ENCODE peak calls at places on chromosomes 5 and 9, in ten cellular contexts. Z is kidney tubule cell; O is amniotic epithelial cell; E is CD8-positive, alpha-beta T cell; D is HL-60; R is NCI-H2081; N is sigmoid colon; Y is neuronal stem cell; C is T-helper 22 cell; L is astrocyte of the spinal cord. I is an unnamed sample.

GRCh38 chr5:111262815-111263214 is 38.6 kb downstream of the CAMK4 start:
- DNase-seq in Z (no peak), O (no peak), E (no peak), D (no peak), R (no peak), N (no peak), Y (no peak), C (no peak), L (no peak), I (no peak)

GRCh38 chr9:70340572-70340971 is 73.9 kb downstream of the KLF9 start:
- DNase-seq in Z (peak; percentile 35), O (peak; percentile 47), E (no peak), D (no peak), R (peak; percentile 24), N (no peak), Y (no peak), C (no peak), L (peak; percentile 55), I (no peak)

GRCh38 chr5:175714686-175715085 is 56.8 kb downstream of the HRH2 start:
- DNase-seq in Z (no peak), O (no peak), E (no peak), D (no peak), R (no peak), N (peak; percentile 29), Y (no peak), C (no peak), L (no peak), I (no peak)

GRCh38 chr5:126373621-126374416 is 49.4 kb upstream of the GRAMD2B start:
- DNase-seq in Z (peak; percentile 93), O (peak; percentile 74), E (no peak), D (no peak), R (no peak), N (no peak), Y (no peak), C (no peak), L (peak; percentile 39), I (no peak)

GRCh38 chr5:141560725-141561483 is 57.9 kb downstream of the DIAPH1 start:
- DNase-seq in Z (peak; percentile 93), O (peak; percentile 98), E (no peak), D (no peak), R (peak; percentile 92), N (peak; percentile 97), Y (peak; percentile 90), C (no peak), L (peak; percentile 99), I (peak; percentile 75)

GRCh38 chr5:34868736-34869135 is 29.8 kb downstream of the TTC23L start:
- DNase-seq in Z (no peak), O (no peak), E (no peak), D (no peak), R (no peak), N (no peak), Y (no peak), C (no peak), L (no peak), I (no peak)

GRCh38 chr9:135328485-135329417 is 150.8 kb upstream of the PPP1R26 start:
- DNase-seq in Z (no peak), O (no peak), E (peak; percentile 34), D (no peak), R (no peak), N (peak; percentile 62), Y (no peak), C (no peak), L (no peak), I (no peak)

GRCh38 chr9:18006591-18006990 is 427.7 kb downstream of the SH3GL2 start:
- DNase-seq in Z (no peak), O (no peak), E (no peak), D (no peak), R (no peak), N (no peak), Y (no peak), C (no peak), L (no peak), I (no peak)

GRCh38 chr9:8486095-8486494 is 686.5 kb upstream of the DMAC1 start:
- DNase-seq in Z (peak; percentile 60), O (peak; percentile 1), E (no peak), D (no peak), R (peak; percentile 52), N (no peak), Y (no peak), C (no peak), L (peak; percentile 18), I (no peak)

GRCh38 chr9:129236441-129237145 is 58.5 kb upstream of the IER5L start:
- DNase-seq in Z (no peak), O (no peak), E (no peak), D (no peak), R (no peak), N (no peak), Y (no peak), C (no peak), L (no peak), I (no peak)